ENCODE peak calls at places on chromosomes 16 and 17, in seven cellular contexts. S is lung, O is K562, C is DND-41, Y is AG04450, T is mesendoderm, D is adrenal gland. Z is an unnamed sample.
A peak's percentile ranks its signal among the peaks of the same experiment; 100 is the strongest.

GRCh38 chr16:11650641-11651591 is 17.3 kb upstream of the SNN start:
- DNase-seq in S (no peak), O (no peak), C (no peak), Y (no peak), T (no peak), D (no peak), Z (no peak)

GRCh38 chr16:13307861-13308260 is 406.5 kb downstream of the SHISA9 start:
- DNase-seq in S (no peak), O (no peak), C (no peak), Y (no peak), T (no peak), D (no peak), Z (no peak)

GRCh38 chr16:69187891-69188451 is 1.0 kb downstream of the SNTB2 start:
- DNase-seq in S (peak; percentile 41), O (peak; percentile 40), C (peak; percentile 46), Y (no peak), T (no peak), D (no peak), Z (peak; percentile 17)

GRCh38 chr17:79777166-79777843 is 643 bp upstream of the CBX2 start:
- DNase-seq in S (no peak), O (peak; percentile 87), C (peak; percentile 80), Y (no peak), T (peak; percentile 76), D (peak; percentile 71), Z (no peak)

GRCh38 chr16:55508271-55508921 is 476 bp upstream of the LPCAT2 start:
- DNase-seq in S (no peak), O (no peak), C (no peak), Y (no peak), T (no peak), D (no peak), Z (no peak)

GRCh38 chr16:88978608-88979346 is 1.8 kb upstream of the CBFA2T3 start:
- DNase-seq in S (no peak), O (peak; percentile 95), C (peak; percentile 86), Y (no peak), T (no peak), D (no peak), Z (no peak)

GRCh38 chr17:82882715-82883446 is 43.1 kb upstream of the ZNF750 start:
- DNase-seq in S (peak; percentile 64), O (peak; percentile 18), C (peak; percentile 89), Y (no peak), T (no peak), D (no peak), Z (peak; percentile 81)

GRCh38 chr16:22728167-22728836 is 85.7 kb upstream of the HS3ST2 start:
- DNase-seq in S (no peak), O (no peak), C (no peak), Y (no peak), T (peak; percentile 59), D (no peak), Z (no peak)

GRCh38 chr16:67166883-67167168 is 2.3 kb downstream of the HSF4 start:
- DNase-seq in S (no peak), O (no peak), C (no peak), Y (no peak), T (no peak), D (peak; percentile 22), Z (no peak)

GRCh38 chr17:42188749-42189650 is 3.7 kb upstream of the HCRT start:
- DNase-seq in S (no peak), O (no peak), C (no peak), Y (no peak), T (no peak), D (peak; percentile 55), Z (no peak)

GRCh38 chr16:81457326-81458133 is 12.9 kb downstream of the CMIP start:
- DNase-seq in S (no peak), O (peak; percentile 81), C (no peak), Y (peak; percentile 18), T (peak; percentile 88), D (peak; percentile 66), Z (no peak)

GRCh38 chr17:50956750-50957523 is 90.8 kb upstream of the TOB1 start:
- DNase-seq in S (peak; percentile 58), O (peak; percentile 75), C (peak; percentile 65), Y (peak; percentile 20), T (peak; percentile 74), D (peak; percentile 71), Z (peak; percentile 58)

GRCh38 chr16:85138825-85139627 is 26.8 kb upstream of the CIBAR2 start:
- DNase-seq in S (no peak), O (no peak), C (no peak), Y (no peak), T (no peak), D (no peak), Z (no peak)

GRCh38 chr17:42340691-42341127 is 47.5 kb downstream of the STAT3 start:
- DNase-seq in S (no peak), O (no peak), C (no peak), Y (no peak), T (no peak), D (no peak), Z (peak; percentile 2)

GRCh38 chr17:48678141-48678971 is 44.0 kb downstream of the PRAC1 start:
- DNase-seq in S (peak; percentile 49), O (peak; percentile 84), C (peak; percentile 62), Y (no peak), T (peak; percentile 81), D (peak; percentile 69), Z (peak; percentile 39)

DNA sequence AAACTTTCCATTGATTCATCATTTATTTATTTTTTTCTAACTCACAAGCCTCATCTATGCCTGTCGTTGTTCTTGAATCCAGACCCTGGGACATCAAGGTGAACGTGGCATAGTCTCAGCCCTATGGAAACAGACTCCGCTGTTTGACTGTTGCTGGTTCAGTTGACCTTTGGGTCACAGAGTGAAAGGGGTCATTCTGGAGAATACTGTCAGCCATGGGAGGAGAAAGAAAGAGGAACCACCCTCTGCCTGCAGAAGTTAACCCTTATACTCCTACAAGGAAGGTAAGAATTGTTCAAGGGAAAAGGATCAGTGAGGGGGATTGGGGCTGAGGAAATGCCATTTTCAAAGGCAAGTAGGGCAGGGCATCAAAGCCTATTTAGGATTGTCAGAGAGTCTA is 387.6 kb upstream of the MAF start:
- DNase-seq in S (no peak), O (peak; percentile 23), C (no peak), Y (no peak), T (no peak), D (no peak), Z (no peak)
- H3K27ac ChIP-seq in S (no peak overlapping the region), O (peak overlapping the region; percentile 42), C (no peak overlapping the region), Y (no peak overlapping the region), T (no peak overlapping the region), D (no peak overlapping the region), Z (no peak overlapping the region)

GRCh38 chr17:29576214-29577008 is 7.9 kb downstream of the TP53I13 start:
- DNase-seq in S (no peak), O (no peak), C (no peak), Y (no peak), T (no peak), D (peak; percentile 15), Z (no peak)

GRCh38 chr17:29574732-29575510 is 6.4 kb downstream of the TP53I13 start:
- DNase-seq in S (no peak), O (no peak), C (no peak), Y (no peak), T (no peak), D (no peak), Z (no peak)

GRCh38 chr17:29573871-29574731 is 5.6 kb downstream of the TP53I13 start:
- DNase-seq in S (no peak), O (no peak), C (no peak), Y (no peak), T (no peak), D (no peak), Z (no peak)

GRCh38 chr17:29577009-29577777 is 8.7 kb downstream of the TP53I13 start:
- DNase-seq in S (no peak), O (no peak), C (no peak), Y (no peak), T (no peak), D (peak; percentile 16), Z (no peak)

GRCh38 chr17:29575511-29576213 is 7.2 kb downstream of the TP53I13 start:
- DNase-seq in S (no peak), O (no peak), C (no peak), Y (no peak), T (no peak), D (no peak), Z (no peak)
- H3K27ac ChIP-seq in S (no peak overlapping the region), O (no peak overlapping the region), C (peak overlapping the region; percentile 10), Y (no peak overlapping the region), T (no peak overlapping the region), D (no peak overlapping the region), Z (no peak overlapping the region)

GRCh38 chr17:57207396-57207795 is 48.9 kb upstream of the MSI2 start:
- DNase-seq in S (no peak), O (no peak), C (no peak), Y (no peak), T (no peak), D (no peak), Z (no peak)

GRCh38 chr17:57213180-57213825 is 43.0 kb upstream of the MSI2 start:
- DNase-seq in S (no peak), O (no peak), C (no peak), Y (no peak), T (no peak), D (no peak), Z (no peak)

GRCh38 chr17:57211543-57211942 is 44.8 kb upstream of the MSI2 start:
- DNase-seq in S (no peak), O (no peak), C (no peak), Y (no peak), T (no peak), D (no peak), Z (no peak)

GRCh38 chr17:57210224-57210553 is 46.1 kb upstream of the MSI2 start:
- DNase-seq in S (no peak), O (no peak), C (no peak), Y (no peak), T (no peak), D (no peak), Z (no peak)

GRCh38 chr17:57211010-57211411 is 45.3 kb upstream of the MSI2 start:
- DNase-seq in S (no peak), O (no peak), C (no peak), Y (no peak), T (peak; percentile 8), D (no peak), Z (no peak)
- H3K27ac ChIP-seq in S (no peak overlapping the region), O (no peak overlapping the region), C (no peak overlapping the region), Y (no peak overlapping the region), T (no peak overlapping the region), D (no peak overlapping the region), Z (no peak overlapping the region)

GRCh38 chr17:73030501-73030911 is 62.0 kb downstream of the SLC39A11 start:
- DNase-seq in S (no peak), O (no peak), C (no peak), Y (no peak), T (no peak), D (no peak), Z (no peak)

GRCh38 chr17:73029941-73030340 is 62.5 kb downstream of the SLC39A11 start:
- DNase-seq in S (no peak), O (no peak), C (no peak), Y (no peak), T (no peak), D (no peak), Z (no peak)

GRCh38 chr17:73030995-73031394 is 61.5 kb downstream of the SLC39A11 start:
- DNase-seq in S (no peak), O (no peak), C (no peak), Y (no peak), T (no peak), D (no peak), Z (no peak)

GRCh38 chr17:73029021-73029420 is 63.5 kb downstream of the SLC39A11 start:
- DNase-seq in S (no peak), O (no peak), C (no peak), Y (no peak), T (no peak), D (no peak), Z (no peak)

GRCh38 chr17:73031472-73031871 is 61.0 kb downstream of the SLC39A11 start:
- DNase-seq in S (no peak), O (peak; percentile 15), C (no peak), Y (no peak), T (no peak), D (no peak), Z (no peak)
- H3K27ac ChIP-seq in S (no peak overlapping the region), O (peak overlapping the region; percentile 24), C (no peak overlapping the region), Y (no peak overlapping the region), T (no peak overlapping the region), D (no peak overlapping the region), Z (no peak overlapping the region)